ENCODE peak calls at places on chromosomes 2 and 18, in six cellular contexts. Z, B, J, G, T and W are unnamed samples.

GRCh38 chr2:64212801-64213321 is 68.6 kb upstream of the PELI1 start:
- ATAC-seq in Z (peak; percentile 86), B (peak; percentile 87), J (no peak), G (no peak), T (no peak), W (no peak)

GRCh38 chr2:12683701-12684100 is 33.0 kb upstream of the TRIB2 start:
- ATAC-seq in Z (no peak), B (no peak), J (no peak), G (no peak), T (no peak), W (no peak)

GRCh38 chr2:28359222-28360065 is 33.2 kb upstream of the FOSL2 start:
- ATAC-seq in Z (peak; percentile 59), B (peak; percentile 53), J (peak; percentile 24), G (peak; percentile 43), T (peak; percentile 29), W (no peak)

GRCh38 chr2:37378411-37378810 is 34.0 kb downstream of the QPCT start:
- ATAC-seq in Z (no peak), B (no peak), J (no peak), G (peak; percentile 87), T (peak; percentile 67), W (no peak)

GRCh38 chr18:62523255-62523588 is 397 bp downstream of the ZCCHC2 start:
- ATAC-seq in Z (no peak), B (no peak), J (no peak), G (no peak), T (no peak), W (no peak)

GRCh38 chr18:57655740-57656139 is 34.1 kb upstream of the NARS1 start:
- ATAC-seq in Z (no peak), B (no peak), J (no peak), G (no peak), T (no peak), W (no peak)

GRCh38 chr18:12652861-12653401 is 5.0 kb downstream of the SPIRE1 start:
- ATAC-seq in Z (no peak), B (peak; percentile 8), J (no peak), G (no peak), T (no peak), W (no peak)

GRCh38 chr18:79590191-79591039 is 89.2 kb upstream of the CTDP1 start:
- ATAC-seq in Z (no peak), B (peak; percentile 26), J (peak; percentile 57), G (no peak), T (peak; percentile 21), W (no peak)

GRCh38 chr18:48020337-48021250 is 90.1 kb upstream of the SMAD2 start:
- ATAC-seq in Z (no peak), B (no peak), J (no peak), G (no peak), T (no peak), W (no peak)

GRCh38 chr2:101140237-101140636 is 10.9 kb downstream of the TBC1D8 start:
- ATAC-seq in Z (no peak), B (no peak), J (no peak), G (no peak), T (no peak), W (no peak)

GRCh38 chr2:213271947-213272346 is 12.3 kb upstream of the SPAG16 start:
- ATAC-seq in Z (no peak), B (no peak), J (no peak), G (no peak), T (no peak), W (no peak)

GRCh38 chr2:223846524-223846923 is 9.1 kb upstream of the AP1S3 start:
- ATAC-seq in Z (no peak), B (no peak), J (no peak), G (no peak), T (no peak), W (no peak)

GRCh38 chr2:216234106-216234505 is 125.0 kb downstream of the XRCC5 start:
- ATAC-seq in Z (no peak), B (no peak), J (no peak), G (no peak), T (no peak), W (no peak)

GRCh38 chr2:197614532-197614931 is 60.9 kb downstream of the RFTN2 start:
- ATAC-seq in Z (peak; percentile 76), B (no peak), J (no peak), G (no peak), T (peak; percentile 12), W (no peak)

GRCh38 chr18:35174093-35174731 is 66.6 kb upstream of the ZNF397 start:
- ATAC-seq in Z (no peak), B (peak; percentile 78), J (no peak), G (no peak), T (no peak), W (no peak)

GRCh38 chr18:49997468-49998045 is 184.2 kb upstream of the ACAA2 start:
- ATAC-seq in Z (no peak), B (no peak), J (no peak), G (no peak), T (no peak), W (no peak)

GRCh38 chr18:6363216-6363615 is 51.5 kb downstream of the L3MBTL4 start:
- ATAC-seq in Z (no peak), B (no peak), J (no peak), G (no peak), T (no peak), W (no peak)

GRCh38 chr18:23887493-23887892 is 127.1 kb upstream of the TTC39C start:
- ATAC-seq in Z (no peak), B (no peak), J (no peak), G (no peak), T (no peak), W (no peak)

GRCh38 chr2:113234721-113235346 is 43.9 kb downstream of the PAX8 start:
- ATAC-seq in Z (no peak), B (peak; percentile 52), J (no peak), G (peak; percentile 51), T (no peak), W (no peak)

GRCh38 chr18:63311481-63312409 is 7.8 kb downstream of the BCL2 start:
- ATAC-seq in Z (no peak), B (no peak), J (no peak), G (no peak), T (no peak), W (no peak)

GRCh38 chr18:41416044-41416443 is 539.0 kb upstream of the PIK3C3 start:
- ATAC-seq in Z (no peak), B (no peak), J (no peak), G (no peak), T (no peak), W (no peak)

GRCh38 chr2:112055833-112056625 is 960 bp downstream of the TMEM87B start:
- ATAC-seq in Z (peak; percentile 43), B (peak; percentile 4), J (peak; percentile 0), G (no peak), T (peak; percentile 14), W (no peak)

GRCh38 chr2:173021939-173022371 is 53.7 kb upstream of the MAP3K20 start:
- ATAC-seq in Z (peak; percentile 31), B (peak; percentile 76), J (peak; percentile 71), G (peak; percentile 82), T (peak; percentile 88), W (no peak)

GRCh38 chr18:33146009-33146408 is 294.5 kb downstream of the CCDC178 start:
- ATAC-seq in Z (no peak), B (no peak), J (no peak), G (no peak), T (no peak), W (no peak)

GRCh38 chr2:239953418-239954061 is 71.6 kb downstream of the NDUFA10 start:
- ATAC-seq in Z (peak; percentile 5), B (no peak), J (no peak), G (no peak), T (peak; percentile 4), W (peak; percentile 77)
- TF ChIP-seq POLR2AphosphoS5 in Z (no peak), B (no peak), J (no peak), G (no peak), T (no peak), W (no peak)

DNA sequence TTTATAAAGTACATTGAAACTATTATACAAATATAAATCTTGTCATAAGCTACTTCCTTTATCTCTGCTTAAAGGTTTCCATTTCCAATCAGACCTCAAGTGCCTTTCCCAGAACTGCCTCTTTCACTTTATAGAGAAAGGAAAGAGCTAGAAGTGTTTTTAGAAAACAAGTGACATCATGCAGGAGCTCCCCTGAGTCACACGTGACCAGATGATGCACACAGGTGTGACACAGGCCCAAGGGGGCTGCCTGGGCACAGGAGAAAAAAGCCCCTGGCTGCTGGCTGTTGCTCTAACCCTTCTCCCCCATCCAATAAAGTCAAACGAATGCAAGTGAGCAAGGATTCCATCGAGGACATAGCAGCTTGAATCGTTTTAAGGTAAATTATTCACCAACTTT is 21.4 kb upstream of the SH3BP4 start:
- ATAC-seq in Z (no peak), B (no peak), J (no peak), G (no peak), T (no peak), W (no peak)
- H3K4me3 ChIP-seq in Z (no peak overlapping the region), B (no peak overlapping the region), J (no peak overlapping the region), G (no peak overlapping the region), T (no peak overlapping the region), W (no peak overlapping the region)

GRCh38 chr2:158786897-158787296 is 8.2 kb upstream of the DAPL1 start:
- ATAC-seq in Z (no peak), B (no peak), J (no peak), G (no peak), T (no peak), W (no peak)

GRCh38 chr2:158781562-158781961 is 13.6 kb upstream of the DAPL1 start:
- ATAC-seq in Z (no peak), B (no peak), J (no peak), G (no peak), T (no peak), W (no peak)

GRCh38 chr2:158782126-158782525 is 13.0 kb upstream of the DAPL1 start:
- ATAC-seq in Z (no peak), B (no peak), J (no peak), G (no peak), T (no peak), W (no peak)

GRCh38 chr2:158782616-158783015 is 12.5 kb upstream of the DAPL1 start:
- ATAC-seq in Z (no peak), B (peak; percentile 42), J (no peak), G (no peak), T (no peak), W (no peak)

DNA sequence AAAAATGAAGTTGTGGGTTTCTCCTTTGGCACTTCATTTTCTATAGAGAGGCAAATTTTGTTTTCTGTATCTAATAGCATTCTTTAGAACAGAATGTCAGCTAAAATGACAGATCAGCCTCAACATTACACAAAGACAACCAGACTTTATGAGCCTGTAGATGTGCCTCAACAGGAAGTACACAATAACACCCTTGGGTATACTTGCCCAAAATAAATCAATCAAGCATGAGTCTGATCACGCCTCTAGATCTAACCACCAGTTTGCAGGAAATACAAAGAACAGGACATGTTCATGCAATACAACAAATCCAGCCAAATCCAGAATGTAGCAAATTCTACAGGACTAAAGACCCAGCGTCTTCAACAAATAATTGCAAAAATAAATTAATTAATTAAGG is 11.2 kb upstream of the DAPL1 start:
- ATAC-seq in Z (no peak), B (no peak), J (no peak), G (no peak), T (no peak), W (no peak)
- TF ChIP-seq POLR2AphosphoS5 in Z (no peak), B (no peak), J (no peak), G (no peak), T (no peak), W (no peak)

DNA sequence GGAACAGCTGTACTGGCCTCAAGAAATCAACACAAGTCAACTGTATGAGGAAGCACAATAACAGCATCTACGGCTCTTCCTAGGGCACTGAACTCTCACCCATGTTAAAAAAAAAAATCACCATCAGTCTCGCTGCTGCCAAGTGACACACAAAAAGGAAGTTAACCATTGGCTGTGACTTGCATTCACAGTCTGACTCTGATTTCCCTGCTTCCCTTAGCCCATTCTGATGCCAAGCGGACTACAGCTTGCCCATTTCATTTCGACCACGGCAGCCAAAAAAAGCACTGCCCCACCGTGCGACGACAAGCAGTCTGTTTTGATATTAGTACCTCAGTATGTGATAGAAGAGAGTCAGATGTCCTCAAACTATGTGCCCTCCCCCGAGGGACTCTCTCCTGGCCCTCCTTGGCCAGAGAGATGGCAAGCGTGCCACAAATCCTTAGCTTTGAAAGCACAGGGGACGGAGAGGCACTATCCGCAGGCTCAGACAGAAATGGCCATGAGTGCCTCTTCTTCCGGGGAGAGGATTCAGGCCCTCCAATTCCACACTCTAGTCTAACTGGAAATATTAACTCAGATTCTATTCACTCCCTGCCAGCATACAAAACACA is 250.0 kb downstream of the TCF4 start:
- ATAC-seq in Z (peak; percentile 55), B (no peak), J (no peak), G (no peak), T (no peak), W (peak; percentile 46)
- H3K4me3 ChIP-seq in Z (no peak overlapping the region), B (no peak overlapping the region), J (no peak overlapping the region), G (no peak overlapping the region), T (no peak overlapping the region), W (peak overlapping the region; percentile 22)